ENCODE peak calls at places on chromosomes 6 and 20, in six cellular contexts. R is stimulated activated CD4-positive, alpha-beta T cell treated with anti-CD3 and anti-CD28 coated beads, Interleukin-12 subunit alpha, Interleukin-12 subunit beta, amount 100 ng/mL, for 4 hours; J is activated T-helper 2 cell treated with anti-CD3 and anti-CD28 coated beads, Interferon-gamma antibody, Interleukin-2, Interleukin-4, amounts not matched to agents 10 μg/mL and 5 μg/mL and 100 μg/mL, durations not matched to agents 14 hours and 24 hours and 36 hours; A is SW480; C is NCI-H345; K is BE2C. Y is an unnamed sample.

GRCh38 chr6:11271637-11272036 is 39.2 kb upstream of the NEDD9 start:
- DNase-seq in J (no peak), K (no peak), R (no peak), C (no peak), A (no peak), Y (no peak)

GRCh38 chr6:41801380-41801779 is 13.9 kb downstream of the TOMM6 start:
- DNase-seq in R (no peak), A (no peak), J (no peak), C (no peak), K (no peak), Y (no peak)

GRCh38 chr6:156674197-156674596 is 103.0 kb upstream of the ARID1B start:
- DNase-seq in C (no peak), K (no peak), R (no peak), J (no peak), A (no peak), Y (no peak)

GRCh38 chr6:28311139-28311823 is 24.7 kb downstream of the ZSCAN31 start:
- DNase-seq in C (no peak), R (no peak), K (peak), A (no peak), J (no peak), Y (no peak)

GRCh38 chr6:167091149-167092107 is 31.5 kb upstream of the CCR6 start:
- DNase-seq in R (no peak), A (no peak), J (no peak), K (no peak), C (no peak), Y (no peak)

GRCh38 chr6:124480021-124480430 is 482.2 kb upstream of the RNF217 start:
- DNase-seq in K (no peak), R (no peak), A (no peak), C (no peak), J (no peak), Y (no peak)

GRCh38 chr6:33947047-33947446 is 143.2 kb upstream of the MLN start:
- DNase-seq in K (no peak), R (no peak), J (no peak), C (no peak), A (no peak), Y (no peak)

GRCh38 chr20:39429716-39430115 is 467.6 kb downstream of the DHX35 start:
- DNase-seq in K (peak), A (peak), R (no peak), J (no peak), C (peak), Y (peak)

GRCh38 chr20:22688485-22688884 is 104.1 kb upstream of the FOXA2 start:
- DNase-seq in K (no peak), J (no peak), R (no peak), A (no peak), C (no peak), Y (no peak)

GRCh38 chr6:166815629-166816028 is 140.7 kb downstream of the RNASET2 start:
- DNase-seq in C (no peak), R (no peak), J (no peak), K (no peak), A (no peak), Y (no peak)

GRCh38 chr6:33213989-33214335 is 5.7 kb downstream of the RING1 start:
- DNase-seq in A (no peak), C (no peak), K (no peak), R (no peak), J (no peak), Y (no peak)

GRCh38 chr6:82589509-82590206 is 226.0 kb downstream of the TPBG start:
- DNase-seq in R (no peak), A (peak), C (peak), J (no peak), K (peak), Y (peak)

GRCh38 chr6:62982951-62983350 is 228.3 kb upstream of the FKBP1C start:
- DNase-seq in A (no peak), C (no peak), J (no peak), K (no peak), R (no peak), Y (no peak)

GRCh38 chr20:50260480-50261221 is 70.0 kb downstream of the CEBPB start:
- DNase-seq in C (peak), J (no peak), A (no peak), K (no peak), R (no peak), Y (no peak)

GRCh38 chr6:111632468-111633247 is 27.0 kb upstream of the TRAF3IP2 start:
- DNase-seq in K (no peak), J (no peak), C (no peak), R (no peak), A (no peak), Y (no peak)

GRCh38 chr6:125779924-125780539 is 10.7 kb upstream of the NCOA7 start:
- DNase-seq in J (peak), R (peak), C (peak), K (peak), A (peak), Y (peak)

GRCh38 chr20:51526754-51527153 is 15.8 kb downstream of the NFATC2 start:
- DNase-seq in C (peak), J (no peak), K (no peak), R (no peak), A (no peak), Y (no peak)

GRCh38 chr20:52619671-52620070 is 352.5 kb upstream of the TSHZ2 start:
- DNase-seq in R (no peak), K (no peak), C (no peak), J (no peak), A (no peak), Y (no peak)

GRCh38 chr6:79559706-79560105 is 22.5 kb upstream of the LCA5 start:
- DNase-seq in C (no peak), R (no peak), K (no peak), J (no peak), A (no peak), Y (no peak)

GRCh38 chr20:34579191-34579661 is 20.7 kb downstream of the MAP1LC3A start:
- DNase-seq in K (peak), A (peak), R (no peak), J (no peak), C (no peak), Y (peak)

GRCh38 chr20:45782890-45783289 is 8.8 kb downstream of the WFDC3 start:
- DNase-seq in C (no peak), A (peak), R (no peak), K (no peak), J (no peak), Y (no peak)

GRCh38 chr20:48745330-48745729 is 82.5 kb downstream of the PREX1 start:
- DNase-seq in J (no peak), R (no peak), K (no peak), C (no peak), A (no peak), Y (no peak)

GRCh38 chr6:30842754-30843610 is 41.3 kb upstream of the DDR1 start:
- DNase-seq in K (peak), A (no peak), R (no peak), C (no peak), J (no peak), Y (no peak)

GRCh38 chr6:130453230-130453629 is 87.4 kb downstream of the TMEM200A start:
- DNase-seq in K (no peak), C (no peak), J (no peak), R (no peak), A (no peak), Y (no peak)

GRCh38 chr6:112503210-112503609 is 156.1 kb downstream of the RFPL4B start:
- DNase-seq in A (no peak), J (no peak), R (no peak), C (no peak), K (no peak), Y (no peak)

GRCh38 chr20:37745553-37745952 is 51.7 kb downstream of the CTNNBL1 start:
- DNase-seq in J (no peak), R (no peak), C (no peak), A (no peak), K (no peak), Y (no peak)

GRCh38 chr20:50516180-50516934 is 6.2 kb downstream of the PTPN1 start:
- DNase-seq in R (no peak), J (no peak), A (no peak), K (no peak), C (no peak), Y (no peak)

GRCh38 chr20:34515484-34516037 is 661 bp upstream of the DYNLRB1 start:
- DNase-seq in J (peak), R (peak), A (peak), K (peak), C (peak), Y (peak)

GRCh38 chr6:42007753-42008528 is 42.4 kb upstream of the TAF8 start:
- DNase-seq in K (no peak), J (no peak), C (no peak), A (no peak), R (no peak), Y (no peak)

GRCh38 chr20:25065625-25066338 is 7.8 kb upstream of the ACSS1 start:
- DNase-seq in A (peak), C (peak), K (no peak), J (peak), R (peak), Y (peak)

GRCh38 chr20:38498909-38499308 is 26.3 kb downstream of the RALGAPB start:
- DNase-seq in R (no peak), C (no peak), K (no peak), A (no peak), J (no peak), Y (no peak)

Y was measured in HepG2.